ENCODE peak calls at places on chromosomes 6 and 20, in five cellular contexts. X is upper lobe of left lung, J is prostate gland, I is suprapubic skin, R is stomach. Z is an unnamed sample.

GRCh38 chr6:147651249-147652063 is 143.0 kb downstream of the SAMD5 start:
- DNase-seq in J (no peak), R (no peak), X (no peak), I (no peak), Z (no peak)

GRCh38 chr6:33279971-33280511 is 3.1 kb downstream of the B3GALT4 start:
- DNase-seq in X (no peak), J (no peak), R (no peak), I (peak), Z (no peak)

GRCh38 chr6:105492706-105493673 is 90.1 kb upstream of the PREP start:
- DNase-seq in I (no peak), X (no peak), R (no peak), J (no peak), Z (peak)

GRCh38 chr20:47320990-47321805 is 35.3 kb downstream of the ZMYND8 start:
- DNase-seq in I (no peak), R (peak), J (peak), X (peak), Z (no peak)

GRCh38 chr6:167795874-167796667 is 30.6 kb upstream of the AFDN start:
- DNase-seq in J (peak), R (peak), I (no peak), X (peak), Z (peak)

GRCh38 chr6:105051941-105052471 is 95.1 kb downstream of the LIN28B start:
- DNase-seq in J (no peak), R (no peak), X (no peak), I (no peak), Z (no peak)

GRCh38 chr6:10567256-10568041 is 46.3 kb downstream of the GCNT2 start:
- DNase-seq in I (peak), R (no peak), J (no peak), X (no peak), Z (no peak)

GRCh38 chr20:42007251-42007650 is 389.1 kb upstream of the CHD6 start:
- DNase-seq in X (no peak), I (no peak), R (no peak), J (no peak), Z (peak)

GRCh38 chr20:15911557-15911956 is 661.7 kb downstream of the KIF16B start:
- DNase-seq in R (no peak), I (no peak), J (no peak), X (no peak), Z (peak)

GRCh38 chr6:126153661-126154060 is 167.3 kb downstream of the TRMT11 start:
- DNase-seq in X (no peak), I (no peak), J (no peak), R (no peak), Z (peak)

DNA sequence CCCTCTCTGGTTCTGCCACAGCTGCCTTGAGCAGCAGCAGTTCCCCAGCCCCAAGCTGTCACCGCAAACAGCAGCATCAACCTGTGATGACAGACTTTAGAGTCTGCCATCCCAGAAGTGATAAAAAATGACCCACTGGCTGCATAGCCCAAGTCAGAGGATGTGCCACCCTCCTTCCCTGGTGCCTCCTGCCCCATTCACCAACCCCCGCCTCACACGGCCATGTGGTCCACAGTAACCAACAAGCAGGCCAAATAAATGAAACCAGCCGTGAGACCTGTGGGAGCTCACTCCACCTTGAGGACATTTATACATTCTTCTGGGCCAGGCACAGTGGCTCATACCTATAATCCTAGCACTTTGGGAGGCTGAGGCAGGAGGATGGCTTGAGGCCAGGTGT is 98.2 kb downstream of the PRND start:
- DNase-seq in R (no peak), J (no peak), I (peak), X (no peak), Z (no peak)
- TF ChIP-seq POLR2A in R (no peak), J (no peak), I (no peak), X (no peak), Z (no peak)

GRCh38 chr6:100617633-100618348 is 153.1 kb upstream of the SIM1 start:
- DNase-seq in R (no peak), I (no peak), X (no peak), J (no peak), Z (no peak)

GRCh38 chr6:100614386-100614785 is 149.7 kb upstream of the SIM1 start:
- DNase-seq in J (no peak), X (no peak), I (no peak), R (no peak), Z (no peak)

GRCh38 chr6:100614933-100615332 is 150.2 kb upstream of the SIM1 start:
- DNase-seq in R (no peak), J (no peak), I (no peak), X (no peak), Z (no peak)

GRCh38 chr6:100620085-100620484 is 155.4 kb upstream of the SIM1 start:
- DNase-seq in X (no peak), J (no peak), I (no peak), R (no peak), Z (no peak)

GRCh38 chr6:100618349-100618671 is 153.6 kb upstream of the SIM1 start:
- DNase-seq in J (no peak), X (no peak), R (no peak), I (no peak), Z (no peak)
- H3K27ac ChIP-seq in J (no peak), X (no peak), R (no peak), I (no peak), Z (no peak)

DNA sequence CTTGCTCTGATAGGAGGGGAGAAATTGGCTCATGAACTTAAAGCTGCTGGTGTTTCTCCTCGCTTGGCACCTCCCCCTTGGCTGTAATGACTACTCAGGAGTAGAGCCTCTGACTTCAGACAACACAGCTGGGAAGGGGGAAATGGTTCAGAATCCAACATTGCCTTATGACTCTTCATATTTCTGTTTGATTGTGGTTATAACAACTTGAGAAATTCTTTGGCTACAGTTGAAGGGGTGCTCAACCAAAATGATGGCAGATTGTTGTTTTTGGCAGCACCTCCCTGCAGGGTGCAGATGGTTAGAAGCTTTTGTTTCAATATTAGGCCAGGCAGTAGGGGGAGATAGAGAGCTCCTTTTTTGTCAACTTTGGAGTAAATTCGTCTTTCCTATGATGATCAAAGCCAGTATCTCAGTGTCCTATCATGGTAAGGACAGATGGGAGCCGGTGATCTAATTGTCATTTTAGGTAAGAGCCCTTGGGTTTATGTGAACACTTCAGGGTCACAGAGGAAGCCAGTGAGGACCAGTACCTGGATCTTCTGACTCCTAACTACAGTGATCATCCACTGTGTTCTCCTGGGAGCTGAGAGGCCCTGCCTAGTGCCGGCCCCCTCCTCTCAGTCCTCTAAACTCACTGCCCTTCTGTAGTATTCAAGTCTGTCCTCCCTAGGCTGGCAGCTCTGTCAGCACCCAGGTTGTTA is 39.9 kb downstream of the RPRD1B start:
- DNase-seq in R (peak), J (peak), I (no peak), X (peak), Z (peak)
- TF ChIP-seq POLR2AphosphoS5 in R (peak), J (peak), I (no peak), X (peak), Z (peak)

GRCh38 chr6:71334768-71335167 is 46.2 kb downstream of the OGFRL1 start:
- DNase-seq in J (no peak), X (no peak), R (no peak), I (no peak), Z (no peak)
- TF ChIP-seq POLR2A in J (no peak), X (no peak), R (no peak), I (no peak), Z (no peak)

DNA sequence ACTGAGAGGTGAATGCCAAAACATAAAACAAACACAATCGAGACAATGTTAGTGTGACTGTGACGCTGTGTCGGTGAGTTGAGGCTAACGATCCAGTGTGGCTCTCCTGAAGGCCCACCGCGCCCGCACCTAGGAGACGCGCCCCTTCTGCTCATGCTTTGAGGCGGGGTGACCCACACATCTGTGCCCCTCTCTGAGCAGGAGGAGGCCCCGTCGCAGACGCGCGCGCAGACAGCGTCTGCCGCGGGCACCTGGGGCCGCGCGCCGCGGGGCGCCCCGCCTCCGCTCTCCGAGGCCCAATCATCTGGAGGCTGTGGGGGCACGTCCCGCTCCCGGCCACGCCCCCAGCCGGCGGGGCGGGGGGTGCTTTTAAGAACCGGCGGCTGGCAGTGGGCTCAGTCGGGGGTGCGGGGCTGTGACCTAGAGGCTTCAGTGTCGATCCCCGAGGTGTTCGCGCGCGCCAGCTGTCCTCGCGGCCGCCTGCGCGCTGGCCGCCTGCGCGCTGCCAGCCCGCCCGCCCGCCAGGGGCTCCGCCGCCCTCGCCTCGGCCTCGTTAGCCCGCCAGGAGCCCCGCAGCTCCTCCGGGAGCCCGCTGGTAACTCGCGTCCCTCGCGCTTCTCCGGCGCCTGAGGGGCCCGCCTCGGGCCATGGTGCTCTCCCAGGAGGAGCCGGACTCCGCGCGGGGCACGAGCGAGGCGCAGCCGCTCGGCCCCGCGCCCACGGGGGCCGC is at the start of gene SLC16A10:
- DNase-seq in R (peak), X (peak), I (no peak), J (peak), Z (no peak)
- H3K27ac ChIP-seq in R (peak), X (peak), I (peak), J (peak), Z (no peak)

GRCh38 chr20:25223179-25223661 is 24.7 kb upstream of the PYGB start:
- DNase-seq in X (no peak), I (peak), J (no peak), R (peak), Z (no peak)
- TF ChIP-seq POLR2AphosphoS5 in X (no peak), I (no peak), J (no peak), R (no peak), Z (no peak)